ENCODE peak calls at places on chromosomes 16 and 17, in eight cellular contexts. Y, D, Z, V, C, L, E and N are unnamed samples.

GRCh38 chr16:79593754-79594153 is 6.8 kb downstream of the MAF start:
- DNase-seq in Y (no peak), D (no peak), Z (no peak), V (no peak), C (no peak), L (no peak), E (no peak), N (no peak)

GRCh38 chr17:2214887-2215615 is 88.5 kb downstream of the SMG6 start:
- DNase-seq in Y (no peak), D (no peak), Z (no peak), V (peak), C (peak), L (no peak), E (peak), N (peak)

GRCh38 chr16:70441406-70441990 is 2.6 kb upstream of the ST3GAL2 start:
- DNase-seq in Y (no peak), D (no peak), Z (no peak), V (no peak), C (no peak), L (no peak), E (no peak), N (no peak)

GRCh38 chr17:74873874-74874614 is 1.2 kb upstream of the FDXR start:
- DNase-seq in Y (peak), D (no peak), Z (no peak), V (no peak), C (no peak), L (no peak), E (no peak), N (no peak)

GRCh38 chr16:1313721-1314120 is 4.3 kb downstream of the UBE2I start:
- DNase-seq in Y (no peak), D (no peak), Z (no peak), V (no peak), C (no peak), L (no peak), E (no peak), N (no peak)

GRCh38 chr16:55703003-55704001 is 47.5 kb downstream of the SLC6A2 start:
- DNase-seq in Y (peak), D (no peak), Z (peak), V (no peak), C (peak), L (no peak), E (no peak), N (peak)

GRCh38 chr16:19123535-19124178 is 9.9 kb downstream of the ITPRIPL2 start:
- DNase-seq in Y (peak), D (no peak), Z (no peak), V (peak), C (no peak), L (no peak), E (no peak), N (peak)

GRCh38 chr16:89764711-89765201 is 43.4 kb downstream of the ZNF276 start:
- DNase-seq in Y (no peak), D (no peak), Z (peak), V (peak), C (no peak), L (peak), E (no peak), N (peak)

GRCh38 chr17:74539281-74539820 is 6.6 kb downstream of the CD300C start:
- DNase-seq in Y (no peak), D (no peak), Z (no peak), V (no peak), C (no peak), L (no peak), E (no peak), N (no peak)

GRCh38 chr16:80403871-80404270 is 136.9 kb upstream of the DYNLRB2 start:
- DNase-seq in Y (no peak), D (no peak), Z (no peak), V (no peak), C (no peak), L (no peak), E (no peak), N (no peak)

GRCh38 chr17:58319181-58320162 is 9.1 kb downstream of the TSPOAP1 start:
- DNase-seq in Y (no peak), D (peak), Z (no peak), V (no peak), C (no peak), L (no peak), E (no peak), N (no peak)

GRCh38 chr16:20271893-20272292 is 55.4 kb downstream of the GP2 start:
- DNase-seq in Y (no peak), D (no peak), Z (no peak), V (no peak), C (no peak), L (no peak), E (no peak), N (no peak)

GRCh38 chr17:17161759-17162158 is 44.4 kb downstream of the PLD6 start:
- DNase-seq in Y (no peak), D (no peak), Z (no peak), V (no peak), C (no peak), L (no peak), E (no peak), N (no peak)

GRCh38 chr17:1997587-1998425 is 27.3 kb downstream of the RTN4RL1 start:
- DNase-seq in Y (peak), D (peak), Z (no peak), V (peak), C (peak), L (no peak), E (peak), N (peak)

GRCh38 chr16:296806-297510 is 14.0 kb downstream of the PDIA2 start:
- DNase-seq in Y (no peak), D (no peak), Z (no peak), V (no peak), C (no peak), L (no peak), E (no peak), N (no peak)

GRCh38 chr17:29732613-29733012 is 109.9 kb upstream of the CORO6 start:
- DNase-seq in Y (no peak), D (no peak), Z (no peak), V (no peak), C (no peak), L (no peak), E (no peak), N (no peak)

GRCh38 chr17:41147531-41148204 is 2.0 kb downstream of the KRTAP4-5 start:
- DNase-seq in Y (no peak), D (no peak), Z (no peak), V (no peak), C (no peak), L (no peak), E (no peak), N (no peak)

GRCh38 chr16:16019488-16019887 is 70.1 kb downstream of the ABCC1 start:
- DNase-seq in Y (no peak), D (no peak), Z (no peak), V (no peak), C (no peak), L (no peak), E (no peak), N (no peak)

GRCh38 chr17:19928299-19928698 is 49.3 kb downstream of the AKAP10 start:
- DNase-seq in Y (no peak), D (no peak), Z (no peak), V (no peak), C (no peak), L (no peak), E (no peak), N (no peak)

GRCh38 chr17:49730078-49730786 is 22.5 kb upstream of the SLC35B1 start:
- DNase-seq in Y (no peak), D (peak), Z (no peak), V (peak), C (no peak), L (no peak), E (peak), N (peak)

GRCh38 chr17:40448639-40449261 is 5.5 kb downstream of the IGFBP4 start:
- DNase-seq in Y (peak), D (peak), Z (no peak), V (peak), C (no peak), L (no peak), E (no peak), N (peak)

GRCh38 chr16:62755938-62756337 is 719.7 kb upstream of the CDH8 start:
- DNase-seq in Y (no peak), D (no peak), Z (no peak), V (no peak), C (no peak), L (no peak), E (no peak), N (no peak)

GRCh38 chr17:50213026-50214015 is 11.9 kb upstream of the COL1A1 start:
- DNase-seq in Y (peak), D (no peak), Z (no peak), V (no peak), C (peak), L (peak), E (no peak), N (no peak)

GRCh38 chr17:320139-320538 is 32.5 kb downstream of the RPH3AL start:
- DNase-seq in Y (no peak), D (no peak), Z (no peak), V (no peak), C (no peak), L (no peak), E (no peak), N (peak)

GRCh38 chr16:56478228-56479049 is 27.1 kb downstream of the OGFOD1 start:
- DNase-seq in Y (no peak), D (no peak), Z (no peak), V (no peak), C (no peak), L (no peak), E (no peak), N (no peak)

GRCh38 chr16:69327585-69328310 is 2.6 kb downstream of the PDF start:
- DNase-seq in Y (no peak), D (no peak), Z (peak), V (no peak), C (no peak), L (no peak), E (no peak), N (no peak)

GRCh38 chr16:56191807-56192643 is 736 bp downstream of the GNAO1 start:
- DNase-seq in Y (no peak), D (no peak), Z (no peak), V (no peak), C (peak), L (no peak), E (no peak), N (peak)

GRCh38 chr16:73572135-73572534 is 524.2 kb upstream of the ZFHX3 start:
- DNase-seq in Y (no peak), D (peak), Z (no peak), V (peak), C (peak), L (no peak), E (peak), N (peak)

GRCh38 chr17:74430706-74431567 is 951 bp upstream of the GPRC5C start:
- DNase-seq in Y (peak), D (peak), Z (peak), V (peak), C (peak), L (no peak), E (peak), N (peak)

GRCh38 chr17:82126479-82127314 is 28.7 kb upstream of the FASN start:
- DNase-seq in Y (no peak), D (no peak), Z (no peak), V (peak), C (no peak), L (peak), E (no peak), N (no peak)

DNA sequence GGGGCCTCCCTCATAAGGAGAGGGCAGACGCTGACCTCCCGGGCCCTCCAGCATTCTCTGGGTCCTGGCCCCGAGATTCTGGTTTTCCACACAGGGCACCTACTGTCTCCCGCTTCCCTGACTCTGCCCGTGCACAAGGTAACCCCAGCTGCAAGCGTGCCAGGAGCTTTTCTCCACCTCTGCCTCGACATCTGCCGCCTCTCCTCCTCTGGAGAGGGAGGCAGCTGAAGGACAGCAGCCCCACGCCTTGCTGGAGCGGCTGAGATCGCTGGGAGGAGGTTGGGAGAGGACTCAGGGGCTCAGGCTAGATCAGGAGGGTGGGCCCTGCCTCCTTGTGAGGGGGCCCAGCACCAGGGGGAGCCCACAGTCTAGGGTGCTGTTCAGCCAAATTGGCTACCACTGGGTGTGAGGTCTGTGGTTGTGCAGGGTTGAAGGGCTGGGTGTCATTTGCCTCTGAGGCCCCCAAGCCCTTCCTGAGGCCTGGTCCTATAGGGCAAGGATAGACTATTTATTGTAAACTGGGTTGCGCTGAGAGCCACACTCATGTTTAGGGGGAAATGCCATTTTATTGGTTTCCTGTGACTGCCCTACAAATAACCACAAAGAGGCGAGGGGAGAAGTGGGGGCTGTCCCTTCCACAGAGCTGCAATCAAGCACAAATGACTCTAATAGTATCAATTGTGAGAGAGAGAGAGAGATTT is 3.4 kb upstream of the ZCCHC14 start:
- DNase-seq in Y (no peak), D (no peak), Z (no peak), V (no peak), C (no peak), L (no peak), E (no peak), N (no peak)
- TF ChIP-seq CTCF in Y (peak), D (no peak), Z (no peak), V (no peak), C (no peak), L (no peak), E (no peak), N (no peak)

GRCh38 chr16:85996843-85997242 is 97.9 kb downstream of the IRF8 start:
- DNase-seq in Y (no peak), D (peak), Z (peak), V (no peak), C (no peak), L (no peak), E (no peak), N (no peak)

GRCh38 chr16:86002178-86002577 is 103.2 kb downstream of the IRF8 start:
- DNase-seq in Y (no peak), D (no peak), Z (no peak), V (no peak), C (no peak), L (no peak), E (no peak), N (no peak)

GRCh38 chr16:85998868-85999729 is 100.1 kb downstream of the IRF8 start:
- DNase-seq in Y (no peak), D (no peak), Z (peak), V (no peak), C (no peak), L (no peak), E (no peak), N (no peak)

GRCh38 chr16:85998178-85998867 is 99.4 kb downstream of the IRF8 start:
- DNase-seq in Y (no peak), D (peak), Z (peak), V (no peak), C (no peak), L (no peak), E (no peak), N (no peak)

DNA sequence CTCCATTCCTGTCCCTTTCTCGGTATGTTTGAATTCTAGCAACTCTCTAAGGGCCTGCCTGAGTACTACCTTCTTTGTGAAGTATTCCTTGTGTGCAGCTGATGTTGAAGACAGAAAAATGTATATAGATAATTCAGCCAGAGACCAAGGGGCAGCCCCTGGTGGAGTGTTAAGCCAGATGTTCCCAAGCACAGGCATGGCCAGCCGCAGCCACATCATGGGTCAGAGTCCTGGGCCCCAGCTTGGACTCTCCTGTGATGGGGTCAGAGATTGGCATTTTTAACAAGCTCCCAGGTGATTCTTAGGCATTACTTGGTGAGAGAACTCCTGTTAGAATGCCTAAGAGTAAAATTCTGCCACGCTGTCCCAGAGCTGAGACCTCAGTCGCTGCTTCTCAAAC is 100.8 kb downstream of the IRF8 start:
- DNase-seq in Y (no peak), D (no peak), Z (peak), V (no peak), C (no peak), L (no peak), E (no peak), N (no peak)
- H3K4me3 ChIP-seq in Y (no peak), D (no peak), Z (no peak), V (no peak), C (no peak), L (no peak), E (no peak), N (no peak)

GRCh38 chr17:39391448-39391847 is 10.0 kb downstream of the FBXL20 start:
- DNase-seq in Y (no peak), D (no peak), Z (no peak), V (no peak), C (no peak), L (no peak), E (no peak), N (no peak)

DNA sequence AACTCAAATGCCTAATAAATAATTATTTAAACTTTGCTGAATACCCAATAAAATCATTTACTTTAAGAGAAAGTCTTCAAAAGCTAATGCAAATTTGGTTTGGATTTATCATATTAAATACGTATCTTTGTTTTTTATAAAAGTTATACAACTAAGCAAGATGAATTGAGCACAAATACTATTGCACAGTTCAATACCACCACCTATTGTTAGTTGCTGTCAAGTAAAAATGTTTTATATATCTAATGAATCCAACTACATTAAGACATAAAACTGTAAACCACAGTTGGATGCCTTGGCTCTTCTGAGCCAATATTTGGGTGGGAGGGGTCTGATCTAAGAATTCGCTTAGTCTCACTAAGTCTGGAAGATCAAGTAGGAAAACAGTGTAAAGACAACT is 7.7 kb downstream of the FBXL20 start:
- DNase-seq in Y (no peak), D (no peak), Z (no peak), V (no peak), C (no peak), L (no peak), E (no peak), N (no peak)
- TF ChIP-seq CTCF in Y (no peak), D (no peak), Z (no peak), V (no peak), C (no peak), L (no peak), E (no peak), N (no peak)

DNA sequence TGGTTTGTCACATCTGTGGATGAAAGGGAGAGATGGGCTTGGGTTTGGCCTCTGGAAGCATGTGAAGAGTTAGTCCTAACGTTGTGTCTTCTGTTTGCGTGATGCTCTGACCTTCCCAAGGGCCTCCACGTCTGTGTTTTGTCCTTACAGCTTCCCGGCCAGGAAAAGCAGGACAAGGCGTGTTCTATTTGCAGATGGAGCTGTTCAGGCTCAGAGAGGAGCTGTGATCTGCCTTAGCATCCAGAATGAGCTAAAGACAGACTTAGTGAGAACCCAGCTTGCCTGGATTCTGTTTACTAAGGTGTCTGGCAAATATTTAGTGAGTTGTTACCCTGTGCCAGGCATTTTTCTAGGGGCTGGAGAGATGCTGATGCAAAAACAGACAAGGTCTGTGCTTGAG is 282.1 kb downstream of the CBLN1 start:
- DNase-seq in Y (no peak), D (no peak), Z (peak), V (no peak), C (no peak), L (no peak), E (no peak), N (no peak)
- H3K4me3 ChIP-seq in Y (no peak), D (no peak), Z (no peak), V (no peak), C (no peak), L (no peak), E (no peak), N (no peak)

DNA sequence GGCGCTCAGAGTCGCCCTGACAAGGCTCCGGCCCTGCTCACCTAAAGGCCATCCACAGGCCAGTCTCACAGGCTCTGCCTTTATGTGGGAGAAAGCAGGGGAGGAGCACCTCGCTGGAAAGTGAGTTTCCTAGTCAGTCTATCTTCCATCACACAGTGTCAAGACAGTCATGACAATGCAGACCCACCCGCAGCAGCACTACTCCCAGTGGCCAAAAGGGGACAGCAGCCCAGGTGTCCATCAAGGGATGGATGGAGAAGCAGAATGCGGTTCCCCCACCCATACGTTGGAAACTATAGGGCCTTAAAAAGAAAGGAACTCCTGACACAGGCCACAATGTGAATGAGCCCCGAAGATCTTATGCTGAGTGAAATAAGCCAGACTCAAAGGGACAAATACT is 226.8 kb downstream of the ENGASE start:
- DNase-seq in Y (no peak), D (no peak), Z (no peak), V (no peak), C (no peak), L (no peak), E (no peak), N (no peak)
- TF ChIP-seq CTCF in Y (no peak), D (no peak), Z (no peak), V (no peak), C (peak), L (no peak), E (no peak), N (no peak)

DNA sequence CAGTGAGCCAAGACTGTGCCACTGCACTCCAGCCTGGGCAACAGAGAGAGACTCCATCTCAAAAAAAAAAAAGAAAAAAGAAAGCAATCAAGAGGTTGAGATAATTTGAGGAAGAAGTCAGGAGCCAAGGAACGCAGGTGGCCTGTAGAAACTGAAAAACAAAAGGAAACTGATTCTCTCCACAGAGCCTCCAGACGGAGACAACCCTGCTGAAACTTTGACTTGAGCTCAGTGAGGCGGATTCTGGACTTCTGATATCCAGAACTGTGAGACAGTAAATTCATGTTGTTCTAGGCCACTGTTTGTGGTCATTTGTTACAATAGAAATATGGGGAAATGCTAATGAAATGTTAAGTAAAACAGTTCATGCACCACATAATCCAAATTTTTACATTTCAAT is 5.3 kb downstream of the MBTPS1 start:
- DNase-seq in Y (no peak), D (no peak), Z (no peak), V (no peak), C (no peak), L (no peak), E (no peak), N (no peak)
- H3K4me3 ChIP-seq in Y (no peak), D (no peak), Z (no peak), V (no peak), C (no peak), L (no peak), E (no peak), N (no peak)